ENCODE peak calls at places on chromosomes 3 and 15, in nine cellular contexts. One of them, this sample, is unnamed.

GRCh38 chr3:124829819-124830554 is 57.2 kb downstream of the ITGB5 start:
- DNase-seq in glomerular endothelial cell: no peak
- DNase-seq in CD8-positive, alpha-beta memory T cell: no peak
- DNase-seq in activated CD4-positive, alpha-beta T cell treated with anti-CD3 and anti-CD28 coated beads, Interleukin-2, amount 50 U/mL, for 24 hours: no peak
- DNase-seq in HS-27A: no peak
- DNase-seq in effector CD4-positive, alpha-beta T cell: no peak
- DNase-seq in frontal cortex: no peak
- DNase-seq in WTC11: no peak
- DNase-seq in WERI-Rb-1: no peak
- DNase-seq in this sample: no peak

GRCh38 chr15:68154923-68155559 is 50.1 kb downstream of the CALML4 start:
- DNase-seq in glomerular endothelial cell: peak; percentile 54
- DNase-seq in CD8-positive, alpha-beta memory T cell: no peak
- DNase-seq in activated CD4-positive, alpha-beta T cell treated with anti-CD3 and anti-CD28 coated beads, Interleukin-2, amount 50 U/mL, for 24 hours: no peak
- DNase-seq in HS-27A: no peak
- DNase-seq in effector CD4-positive, alpha-beta T cell: no peak
- DNase-seq in frontal cortex: peak; percentile 10
- DNase-seq in WTC11: peak; percentile 28
- DNase-seq in WERI-Rb-1: peak; percentile 38
- DNase-seq in this sample: peak; percentile 42

GRCh38 chr15:33533197-33533596 is 222.4 kb downstream of the RYR3 start:
- DNase-seq in glomerular endothelial cell: no peak
- DNase-seq in CD8-positive, alpha-beta memory T cell: no peak
- DNase-seq in activated CD4-positive, alpha-beta T cell treated with anti-CD3 and anti-CD28 coated beads, Interleukin-2, amount 50 U/mL, for 24 hours: no peak
- DNase-seq in HS-27A: no peak
- DNase-seq in effector CD4-positive, alpha-beta T cell: no peak
- DNase-seq in frontal cortex: no peak
- DNase-seq in WTC11: peak; percentile 16
- DNase-seq in WERI-Rb-1: no peak
- DNase-seq in this sample: no peak

GRCh38 chr15:91140561-91140960 is 40.5 kb downstream of the SV2B start:
- DNase-seq in glomerular endothelial cell: no peak
- DNase-seq in CD8-positive, alpha-beta memory T cell: no peak
- DNase-seq in activated CD4-positive, alpha-beta T cell treated with anti-CD3 and anti-CD28 coated beads, Interleukin-2, amount 50 U/mL, for 24 hours: no peak
- DNase-seq in HS-27A: no peak
- DNase-seq in effector CD4-positive, alpha-beta T cell: no peak
- DNase-seq in frontal cortex: no peak
- DNase-seq in WTC11: no peak
- DNase-seq in WERI-Rb-1: no peak
- DNase-seq in this sample: no peak

GRCh38 chr3:153574445-153574844 is 412.4 kb downstream of the RAP2B start:
- DNase-seq in glomerular endothelial cell: no peak
- DNase-seq in CD8-positive, alpha-beta memory T cell: no peak
- DNase-seq in activated CD4-positive, alpha-beta T cell treated with anti-CD3 and anti-CD28 coated beads, Interleukin-2, amount 50 U/mL, for 24 hours: no peak
- DNase-seq in HS-27A: no peak
- DNase-seq in effector CD4-positive, alpha-beta T cell: no peak
- DNase-seq in frontal cortex: no peak
- DNase-seq in WTC11: no peak
- DNase-seq in WERI-Rb-1: no peak
- DNase-seq in this sample: no peak

GRCh38 chr3:86563358-86563970 is 427.5 kb downstream of the VGLL3 start:
- DNase-seq in glomerular endothelial cell: peak; percentile 16
- DNase-seq in CD8-positive, alpha-beta memory T cell: no peak
- DNase-seq in activated CD4-positive, alpha-beta T cell treated with anti-CD3 and anti-CD28 coated beads, Interleukin-2, amount 50 U/mL, for 24 hours: no peak
- DNase-seq in HS-27A: peak; percentile 17
- DNase-seq in effector CD4-positive, alpha-beta T cell: no peak
- DNase-seq in frontal cortex: no peak
- DNase-seq in WTC11: no peak
- DNase-seq in WERI-Rb-1: no peak
- DNase-seq in this sample: peak; percentile 43

GRCh38 chr3:146334151-146334550 is 83.2 kb upstream of the PLSCR4 start:
- DNase-seq in glomerular endothelial cell: no peak
- DNase-seq in CD8-positive, alpha-beta memory T cell: no peak
- DNase-seq in activated CD4-positive, alpha-beta T cell treated with anti-CD3 and anti-CD28 coated beads, Interleukin-2, amount 50 U/mL, for 24 hours: no peak
- DNase-seq in HS-27A: no peak
- DNase-seq in effector CD4-positive, alpha-beta T cell: no peak
- DNase-seq in frontal cortex: no peak
- DNase-seq in WTC11: peak; percentile 14
- DNase-seq in WERI-Rb-1: peak; percentile 28
- DNase-seq in this sample: no peak

GRCh38 chr15:87816811-87817210 is 439.7 kb downstream of the NTRK3 start:
- DNase-seq in glomerular endothelial cell: no peak
- DNase-seq in CD8-positive, alpha-beta memory T cell: no peak
- DNase-seq in activated CD4-positive, alpha-beta T cell treated with anti-CD3 and anti-CD28 coated beads, Interleukin-2, amount 50 U/mL, for 24 hours: no peak
- DNase-seq in HS-27A: peak; percentile 98
- DNase-seq in effector CD4-positive, alpha-beta T cell: no peak
- DNase-seq in frontal cortex: no peak
- DNase-seq in WTC11: no peak
- DNase-seq in WERI-Rb-1: no peak
- DNase-seq in this sample: no peak

GRCh38 chr15:32677238-32677750 is 35.8 kb downstream of the SCG5 start:
- DNase-seq in glomerular endothelial cell: no peak
- DNase-seq in CD8-positive, alpha-beta memory T cell: no peak
- DNase-seq in activated CD4-positive, alpha-beta T cell treated with anti-CD3 and anti-CD28 coated beads, Interleukin-2, amount 50 U/mL, for 24 hours: no peak
- DNase-seq in HS-27A: no peak
- DNase-seq in effector CD4-positive, alpha-beta T cell: no peak
- DNase-seq in frontal cortex: no peak
- DNase-seq in WTC11: no peak
- DNase-seq in WERI-Rb-1: no peak
- DNase-seq in this sample: no peak

GRCh38 chr3:16448691-16449090 is 64.8 kb downstream of the RFTN1 start:
- DNase-seq in glomerular endothelial cell: no peak
- DNase-seq in CD8-positive, alpha-beta memory T cell: no peak
- DNase-seq in activated CD4-positive, alpha-beta T cell treated with anti-CD3 and anti-CD28 coated beads, Interleukin-2, amount 50 U/mL, for 24 hours: no peak
- DNase-seq in HS-27A: peak; percentile 85
- DNase-seq in effector CD4-positive, alpha-beta T cell: no peak
- DNase-seq in frontal cortex: no peak
- DNase-seq in WTC11: no peak
- DNase-seq in WERI-Rb-1: no peak
- DNase-seq in this sample: peak; percentile 33

GRCh38 chr3:186742618-186743335 is 25.6 kb downstream of the KNG1 start:
- DNase-seq in glomerular endothelial cell: no peak
- DNase-seq in CD8-positive, alpha-beta memory T cell: no peak
- DNase-seq in activated CD4-positive, alpha-beta T cell treated with anti-CD3 and anti-CD28 coated beads, Interleukin-2, amount 50 U/mL, for 24 hours: no peak
- DNase-seq in HS-27A: no peak
- DNase-seq in effector CD4-positive, alpha-beta T cell: no peak
- DNase-seq in frontal cortex: no peak
- DNase-seq in WTC11: no peak
- DNase-seq in WERI-Rb-1: no peak
- DNase-seq in this sample: no peak

GRCh38 chr3:94460914-94461313 is 398.1 kb downstream of the NSUN3 start:
- DNase-seq in glomerular endothelial cell: no peak
- DNase-seq in CD8-positive, alpha-beta memory T cell: no peak
- DNase-seq in activated CD4-positive, alpha-beta T cell treated with anti-CD3 and anti-CD28 coated beads, Interleukin-2, amount 50 U/mL, for 24 hours: no peak
- DNase-seq in HS-27A: no peak
- DNase-seq in effector CD4-positive, alpha-beta T cell: no peak
- DNase-seq in frontal cortex: no peak
- DNase-seq in WTC11: no peak
- DNase-seq in WERI-Rb-1: no peak
- DNase-seq in this sample: peak; percentile 2

GRCh38 chr15:75651810-75652543 is 4.3 kb downstream of the SNX33 start:
- DNase-seq in glomerular endothelial cell: no peak
- DNase-seq in CD8-positive, alpha-beta memory T cell: no peak
- DNase-seq in activated CD4-positive, alpha-beta T cell treated with anti-CD3 and anti-CD28 coated beads, Interleukin-2, amount 50 U/mL, for 24 hours: no peak
- DNase-seq in HS-27A: no peak
- DNase-seq in effector CD4-positive, alpha-beta T cell: no peak
- DNase-seq in frontal cortex: no peak
- DNase-seq in WTC11: no peak
- DNase-seq in WERI-Rb-1: no peak
- DNase-seq in this sample: no peak

GRCh38 chr15:47624503-47624902 is 92.8 kb upstream of the SEMA6D start:
- DNase-seq in glomerular endothelial cell: no peak
- DNase-seq in CD8-positive, alpha-beta memory T cell: no peak
- DNase-seq in activated CD4-positive, alpha-beta T cell treated with anti-CD3 and anti-CD28 coated beads, Interleukin-2, amount 50 U/mL, for 24 hours: no peak
- DNase-seq in HS-27A: no peak
- DNase-seq in effector CD4-positive, alpha-beta T cell: no peak
- DNase-seq in frontal cortex: no peak
- DNase-seq in WTC11: no peak
- DNase-seq in WERI-Rb-1: no peak
- DNase-seq in this sample: no peak

GRCh38 chr15:28952666-28953491 is 67.1 kb downstream of the APBA2 start:
- DNase-seq in glomerular endothelial cell: no peak
- DNase-seq in CD8-positive, alpha-beta memory T cell: no peak
- DNase-seq in activated CD4-positive, alpha-beta T cell treated with anti-CD3 and anti-CD28 coated beads, Interleukin-2, amount 50 U/mL, for 24 hours: no peak
- DNase-seq in HS-27A: no peak
- DNase-seq in effector CD4-positive, alpha-beta T cell: no peak
- DNase-seq in frontal cortex: no peak
- DNase-seq in WTC11: no peak
- DNase-seq in WERI-Rb-1: no peak
- DNase-seq in this sample: no peak

GRCh38 chr3:13040381-13041074 is 32.7 kb downstream of the IQSEC1 start:
- DNase-seq in glomerular endothelial cell: no peak
- DNase-seq in CD8-positive, alpha-beta memory T cell: peak; percentile 70
- DNase-seq in activated CD4-positive, alpha-beta T cell treated with anti-CD3 and anti-CD28 coated beads, Interleukin-2, amount 50 U/mL, for 24 hours: no peak
- DNase-seq in HS-27A: no peak
- DNase-seq in effector CD4-positive, alpha-beta T cell: no peak
- DNase-seq in frontal cortex: no peak
- DNase-seq in WTC11: no peak
- DNase-seq in WERI-Rb-1: peak; percentile 82
- DNase-seq in this sample: peak; percentile 68

GRCh38 chr15:50162988-50163718 is 18.8 kb upstream of the SLC27A2 start:
- DNase-seq in glomerular endothelial cell: no peak
- DNase-seq in CD8-positive, alpha-beta memory T cell: no peak
- DNase-seq in activated CD4-positive, alpha-beta T cell treated with anti-CD3 and anti-CD28 coated beads, Interleukin-2, amount 50 U/mL, for 24 hours: no peak
- DNase-seq in HS-27A: peak; percentile 54
- DNase-seq in effector CD4-positive, alpha-beta T cell: no peak
- DNase-seq in frontal cortex: no peak
- DNase-seq in WTC11: no peak
- DNase-seq in WERI-Rb-1: no peak
- DNase-seq in this sample: no peak

GRCh38 chr3:112739252-112739945 is 98.5 kb upstream of the CCDC80 start:
- DNase-seq in glomerular endothelial cell: no peak
- DNase-seq in CD8-positive, alpha-beta memory T cell: no peak
- DNase-seq in activated CD4-positive, alpha-beta T cell treated with anti-CD3 and anti-CD28 coated beads, Interleukin-2, amount 50 U/mL, for 24 hours: no peak
- DNase-seq in HS-27A: no peak
- DNase-seq in effector CD4-positive, alpha-beta T cell: no peak
- DNase-seq in frontal cortex: no peak
- DNase-seq in WTC11: no peak
- DNase-seq in WERI-Rb-1: no peak
- DNase-seq in this sample: no peak

GRCh38 chr3:192879346-192880031 is 38.2 kb downstream of the MB21D2 start:
- DNase-seq in glomerular endothelial cell: no peak
- DNase-seq in CD8-positive, alpha-beta memory T cell: no peak
- DNase-seq in activated CD4-positive, alpha-beta T cell treated with anti-CD3 and anti-CD28 coated beads, Interleukin-2, amount 50 U/mL, for 24 hours: no peak
- DNase-seq in HS-27A: peak; percentile 91
- DNase-seq in effector CD4-positive, alpha-beta T cell: no peak
- DNase-seq in frontal cortex: no peak
- DNase-seq in WTC11: peak; percentile 53
- DNase-seq in WERI-Rb-1: no peak
- DNase-seq in this sample: peak; percentile 95

GRCh38 chr3:154794383-154794782 is 285.7 kb upstream of the MME start:
- DNase-seq in glomerular endothelial cell: no peak
- DNase-seq in CD8-positive, alpha-beta memory T cell: no peak
- DNase-seq in activated CD4-positive, alpha-beta T cell treated with anti-CD3 and anti-CD28 coated beads, Interleukin-2, amount 50 U/mL, for 24 hours: no peak
- DNase-seq in HS-27A: no peak
- DNase-seq in effector CD4-positive, alpha-beta T cell: no peak
- DNase-seq in frontal cortex: no peak
- DNase-seq in WTC11: no peak
- DNase-seq in WERI-Rb-1: no peak
- DNase-seq in this sample: no peak

GRCh38 chr3:1348547-1348946 is 255.7 kb downstream of the CNTN6 start:
- DNase-seq in glomerular endothelial cell: no peak
- DNase-seq in CD8-positive, alpha-beta memory T cell: no peak
- DNase-seq in activated CD4-positive, alpha-beta T cell treated with anti-CD3 and anti-CD28 coated beads, Interleukin-2, amount 50 U/mL, for 24 hours: no peak
- DNase-seq in HS-27A: no peak
- DNase-seq in effector CD4-positive, alpha-beta T cell: no peak
- DNase-seq in frontal cortex: no peak
- DNase-seq in WTC11: no peak
- DNase-seq in WERI-Rb-1: no peak
- DNase-seq in this sample: no peak

GRCh38 chr3:156518726-156519125 is 36.2 kb downstream of the SSR3 start:
- DNase-seq in glomerular endothelial cell: no peak
- DNase-seq in CD8-positive, alpha-beta memory T cell: no peak
- DNase-seq in activated CD4-positive, alpha-beta T cell treated with anti-CD3 and anti-CD28 coated beads, Interleukin-2, amount 50 U/mL, for 24 hours: no peak
- DNase-seq in HS-27A: no peak
- DNase-seq in effector CD4-positive, alpha-beta T cell: no peak
- DNase-seq in frontal cortex: no peak
- DNase-seq in WTC11: no peak
- DNase-seq in WERI-Rb-1: no peak
- DNase-seq in this sample: no peak

GRCh38 chr15:56207711-56208110 is 36.0 kb downstream of the RFX7 start:
- DNase-seq in glomerular endothelial cell: no peak
- DNase-seq in CD8-positive, alpha-beta memory T cell: no peak
- DNase-seq in activated CD4-positive, alpha-beta T cell treated with anti-CD3 and anti-CD28 coated beads, Interleukin-2, amount 50 U/mL, for 24 hours: no peak
- DNase-seq in HS-27A: no peak
- DNase-seq in effector CD4-positive, alpha-beta T cell: no peak
- DNase-seq in frontal cortex: no peak
- DNase-seq in WTC11: no peak
- DNase-seq in WERI-Rb-1: no peak
- DNase-seq in this sample: no peak

GRCh38 chr3:167776144-167776685 is 40.7 kb downstream of the SERPINI1 start:
- DNase-seq in glomerular endothelial cell: no peak
- DNase-seq in CD8-positive, alpha-beta memory T cell: no peak
- DNase-seq in activated CD4-positive, alpha-beta T cell treated with anti-CD3 and anti-CD28 coated beads, Interleukin-2, amount 50 U/mL, for 24 hours: no peak
- DNase-seq in HS-27A: no peak
- DNase-seq in effector CD4-positive, alpha-beta T cell: no peak
- DNase-seq in frontal cortex: no peak
- DNase-seq in WTC11: no peak
- DNase-seq in WERI-Rb-1: peak; percentile 15
- DNase-seq in this sample: no peak

GRCh38 chr3:139377378-139377777 is 12.1 kb downstream of the COPB2 start:
- DNase-seq in glomerular endothelial cell: no peak
- DNase-seq in CD8-positive, alpha-beta memory T cell: no peak
- DNase-seq in activated CD4-positive, alpha-beta T cell treated with anti-CD3 and anti-CD28 coated beads, Interleukin-2, amount 50 U/mL, for 24 hours: no peak
- DNase-seq in HS-27A: no peak
- DNase-seq in effector CD4-positive, alpha-beta T cell: no peak
- DNase-seq in frontal cortex: no peak
- DNase-seq in WTC11: no peak
- DNase-seq in WERI-Rb-1: no peak
- DNase-seq in this sample: no peak

GRCh38 chr15:79007066-79007465 is 62.2 kb upstream of the CTSH start:
- DNase-seq in glomerular endothelial cell: peak; percentile 37
- DNase-seq in CD8-positive, alpha-beta memory T cell: no peak
- DNase-seq in activated CD4-positive, alpha-beta T cell treated with anti-CD3 and anti-CD28 coated beads, Interleukin-2, amount 50 U/mL, for 24 hours: no peak
- DNase-seq in HS-27A: no peak
- DNase-seq in effector CD4-positive, alpha-beta T cell: no peak
- DNase-seq in frontal cortex: no peak
- DNase-seq in WTC11: peak; percentile 86
- DNase-seq in WERI-Rb-1: peak; percentile 71
- DNase-seq in this sample: peak; percentile 71

GRCh38 chr3:13839253-13839652 is 40.6 kb downstream of the WNT7A start:
- DNase-seq in glomerular endothelial cell: no peak
- DNase-seq in CD8-positive, alpha-beta memory T cell: no peak
- DNase-seq in activated CD4-positive, alpha-beta T cell treated with anti-CD3 and anti-CD28 coated beads, Interleukin-2, amount 50 U/mL, for 24 hours: no peak
- DNase-seq in HS-27A: no peak
- DNase-seq in effector CD4-positive, alpha-beta T cell: no peak
- DNase-seq in frontal cortex: no peak
- DNase-seq in WTC11: no peak
- DNase-seq in WERI-Rb-1: no peak
- DNase-seq in this sample: no peak

GRCh38 chr3:70308760-70309159 is 3.7 kb downstream of the MDFIC2 start:
- DNase-seq in glomerular endothelial cell: no peak
- DNase-seq in CD8-positive, alpha-beta memory T cell: no peak
- DNase-seq in activated CD4-positive, alpha-beta T cell treated with anti-CD3 and anti-CD28 coated beads, Interleukin-2, amount 50 U/mL, for 24 hours: no peak
- DNase-seq in HS-27A: no peak
- DNase-seq in effector CD4-positive, alpha-beta T cell: no peak
- DNase-seq in frontal cortex: peak; percentile 4
- DNase-seq in WTC11: peak; percentile 16
- DNase-seq in WERI-Rb-1: peak; percentile 12
- DNase-seq in this sample: peak; percentile 16

GRCh38 chr15:89111961-89112340 is 23.7 kb downstream of the ABHD2 start:
- DNase-seq in glomerular endothelial cell: no peak
- DNase-seq in CD8-positive, alpha-beta memory T cell: no peak
- DNase-seq in activated CD4-positive, alpha-beta T cell treated with anti-CD3 and anti-CD28 coated beads, Interleukin-2, amount 50 U/mL, for 24 hours: no peak
- DNase-seq in HS-27A: no peak
- DNase-seq in effector CD4-positive, alpha-beta T cell: no peak
- DNase-seq in frontal cortex: no peak
- DNase-seq in WTC11: no peak
- DNase-seq in WERI-Rb-1: no peak
- DNase-seq in this sample: no peak

GRCh38 chr3:132448211-132448961 is 31.1 kb downstream of the DNAJC13 start:
- DNase-seq in glomerular endothelial cell: no peak
- DNase-seq in CD8-positive, alpha-beta memory T cell: no peak
- DNase-seq in activated CD4-positive, alpha-beta T cell treated with anti-CD3 and anti-CD28 coated beads, Interleukin-2, amount 50 U/mL, for 24 hours: no peak
- DNase-seq in HS-27A: no peak
- DNase-seq in effector CD4-positive, alpha-beta T cell: no peak
- DNase-seq in frontal cortex: no peak
- DNase-seq in WTC11: no peak
- DNase-seq in WERI-Rb-1: no peak
- DNase-seq in this sample: no peak

This sample was measured in NT2/D1.